ENCODE peak calls at places on chromosomes 6 and 20, in four cellular contexts. One of them, this sample, is unnamed.

GRCh38 chr20:23136893-23137745 is 51.0 kb upstream of the CD93 start:
- DNase-seq in mesendoderm: peak
- DNase-seq in IMR-90: no peak
- DNase-seq in H1: no peak
- DNase-seq in this sample: no peak

GRCh38 chr6:39961178-39961577 is 26.9 kb upstream of the MOCS1 start:
- DNase-seq in mesendoderm: no peak
- DNase-seq in IMR-90: peak
- DNase-seq in H1: no peak
- DNase-seq in this sample: no peak

GRCh38 chr6:44263357-44264100 is 1.8 kb downstream of the NFKBIE start:
- DNase-seq in mesendoderm: no peak
- DNase-seq in IMR-90: peak
- DNase-seq in H1: no peak
- DNase-seq in this sample: no peak

GRCh38 chr6:169145991-169146501 is 107.6 kb downstream of the THBS2 start:
- DNase-seq in mesendoderm: no peak
- DNase-seq in IMR-90: peak
- DNase-seq in H1: no peak
- DNase-seq in this sample: no peak

GRCh38 chr6:135537782-135538301 is 40.3 kb upstream of the AHI1 start:
- DNase-seq in mesendoderm: peak
- DNase-seq in IMR-90: peak
- DNase-seq in H1: no peak
- DNase-seq in this sample: no peak

GRCh38 chr20:22805219-22805618 is 220.8 kb upstream of the FOXA2 start:
- DNase-seq in mesendoderm: peak
- DNase-seq in IMR-90: peak
- DNase-seq in H1: no peak
- DNase-seq in this sample: peak

GRCh38 chr6:12102350-12102749 is 90.2 kb downstream of the HIVEP1 start:
- DNase-seq in mesendoderm: no peak
- DNase-seq in IMR-90: no peak
- DNase-seq in H1: no peak
- DNase-seq in this sample: no peak

GRCh38 chr6:33896391-33897192 is 92.8 kb upstream of the MLN start:
- DNase-seq in mesendoderm: no peak
- DNase-seq in IMR-90: peak
- DNase-seq in H1: no peak
- DNase-seq in this sample: no peak

GRCh38 chr6:158376650-158377081 is 64.4 kb downstream of the TULP4 start:
- DNase-seq in mesendoderm: no peak
- DNase-seq in IMR-90: peak
- DNase-seq in H1: no peak
- DNase-seq in this sample: no peak

GRCh38 chr20:53036992-53037391 is 64.8 kb downstream of the TSHZ2 start:
- DNase-seq in mesendoderm: no peak
- DNase-seq in IMR-90: no peak
- DNase-seq in H1: no peak
- DNase-seq in this sample: no peak

GRCh38 chr6:36907781-36908180 is 22.0 kb downstream of the C6orf89 start:
- DNase-seq in mesendoderm: no peak
- DNase-seq in IMR-90: peak
- DNase-seq in H1: no peak
- DNase-seq in this sample: no peak

GRCh38 chr6:126172151-126172550 is 167.8 kb upstream of the CENPW start:
- DNase-seq in mesendoderm: no peak
- DNase-seq in IMR-90: no peak
- DNase-seq in H1: no peak
- DNase-seq in this sample: no peak

GRCh38 chr20:10524034-10524476 is 89.0 kb downstream of the SLX4IP start:
- DNase-seq in mesendoderm: peak
- DNase-seq in IMR-90: peak
- DNase-seq in H1: peak
- DNase-seq in this sample: peak

GRCh38 chr6:12957321-12958051 is 240.9 kb downstream of the PHACTR1 start:
- DNase-seq in mesendoderm: peak
- DNase-seq in IMR-90: peak
- DNase-seq in H1: peak
- DNase-seq in this sample: peak

GRCh38 chr6:713351-713750 is 20.4 kb upstream of the EXOC2 start:
- DNase-seq in mesendoderm: no peak
- DNase-seq in IMR-90: peak
- DNase-seq in H1: no peak
- DNase-seq in this sample: no peak

GRCh38 chr6:135586844-135587243 is 89.3 kb upstream of the AHI1 start:
- DNase-seq in mesendoderm: no peak
- DNase-seq in IMR-90: peak
- DNase-seq in H1: no peak
- DNase-seq in this sample: no peak

GRCh38 chr20:2236266-2236665 is 59.5 kb upstream of the TGM3 start:
- DNase-seq in mesendoderm: no peak
- DNase-seq in IMR-90: peak
- DNase-seq in H1: no peak
- DNase-seq in this sample: no peak

GRCh38 chr20:35992713-35993335 is 24.4 kb downstream of the CNBD2 start:
- DNase-seq in mesendoderm: peak
- DNase-seq in IMR-90: peak
- DNase-seq in H1: no peak
- DNase-seq in this sample: peak

GRCh38 chr6:89375902-89376301 is 23.4 kb upstream of the UBE2J1 start:
- DNase-seq in mesendoderm: no peak
- DNase-seq in IMR-90: no peak
- DNase-seq in H1: no peak
- DNase-seq in this sample: no peak

GRCh38 chr20:40279390-40279789 is 409.6 kb downstream of the MAFB start:
- DNase-seq in mesendoderm: peak
- DNase-seq in IMR-90: peak
- DNase-seq in H1: no peak
- DNase-seq in this sample: no peak

GRCh38 chr20:14960837-14961236 is 623.4 kb upstream of the FLRT3 start:
- DNase-seq in mesendoderm: no peak
- DNase-seq in IMR-90: no peak
- DNase-seq in H1: no peak
- DNase-seq in this sample: no peak

GRCh38 chr20:51335329-51335841 is 207.1 kb downstream of the NFATC2 start:
- DNase-seq in mesendoderm: peak
- DNase-seq in IMR-90: peak
- DNase-seq in H1: no peak
- DNase-seq in this sample: no peak

GRCh38 chr6:125952764-125953501 is 3.6 kb upstream of the HINT3 start:
- DNase-seq in mesendoderm: peak
- DNase-seq in IMR-90: peak
- DNase-seq in H1: peak
- DNase-seq in this sample: peak

GRCh38 chr6:149861603-149862423 is 2.3 kb downstream of the LRP11 start:
- DNase-seq in mesendoderm: no peak
- DNase-seq in IMR-90: peak
- DNase-seq in H1: no peak
- DNase-seq in this sample: no peak
- H3K56ac ChIP-seq in mesendoderm: no peak
- H3K56ac ChIP-seq in IMR-90: peak
- H3K56ac ChIP-seq in H1: no peak
- H3K56ac ChIP-seq in this sample: no peak

GRCh38 chr6:35582315-35582714 is 69.6 kb upstream of the TULP1 start:
- DNase-seq in mesendoderm: no peak
- DNase-seq in IMR-90: no peak
- DNase-seq in H1: no peak
- DNase-seq in this sample: no peak
- H3K56ac ChIP-seq in mesendoderm: no peak
- H3K56ac ChIP-seq in IMR-90: no peak
- H3K56ac ChIP-seq in H1: no peak
- H3K56ac ChIP-seq in this sample: no peak

GRCh38 chr6:16346831-16347230 is 108.4 kb downstream of the GMPR start:
- DNase-seq in mesendoderm: no peak
- DNase-seq in IMR-90: no peak
- DNase-seq in H1: no peak
- DNase-seq in this sample: no peak

GRCh38 chr6:16343593-16343992 is 105.2 kb downstream of the GMPR start:
- DNase-seq in mesendoderm: no peak
- DNase-seq in IMR-90: no peak
- DNase-seq in H1: no peak
- DNase-seq in this sample: no peak

GRCh38 chr6:16345449-16346330 is 107.3 kb downstream of the GMPR start:
- DNase-seq in mesendoderm: peak
- DNase-seq in IMR-90: peak
- DNase-seq in H1: no peak
- DNase-seq in this sample: no peak

GRCh38 chr6:16339263-16339587 is 100.8 kb downstream of the GMPR start:
- DNase-seq in mesendoderm: no peak
- DNase-seq in IMR-90: no peak
- DNase-seq in H1: no peak
- DNase-seq in this sample: no peak

GRCh38 chr6:16344756-16345155 is 106.4 kb downstream of the GMPR start:
- DNase-seq in mesendoderm: no peak
- DNase-seq in IMR-90: peak
- DNase-seq in H1: no peak
- DNase-seq in this sample: no peak
- H3K56ac ChIP-seq in mesendoderm: no peak
- H3K56ac ChIP-seq in IMR-90: no peak
- H3K56ac ChIP-seq in H1: no peak
- H3K56ac ChIP-seq in this sample: no peak

DNA sequence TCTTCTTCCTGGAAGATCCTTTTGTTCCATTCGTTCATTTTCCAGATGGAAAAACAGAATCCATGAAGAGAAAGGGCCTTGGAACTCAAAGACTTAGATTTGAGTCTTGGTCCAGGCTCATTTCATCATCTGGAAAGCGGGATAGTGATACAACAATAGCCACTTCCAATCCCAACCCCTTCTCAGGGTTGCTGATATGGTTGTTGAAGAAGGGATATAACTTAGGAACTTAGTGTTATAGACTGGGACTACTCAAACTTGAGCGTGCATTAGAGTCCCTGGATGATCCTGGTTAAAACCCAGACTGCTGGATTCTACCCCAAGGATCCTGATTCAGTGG is 1.3 kb downstream of the GDAP1L1 start:
- DNase-seq in mesendoderm: no peak
- DNase-seq in IMR-90: no peak
- DNase-seq in H1: no peak
- DNase-seq in this sample: no peak
- H3K56ac ChIP-seq in mesendoderm: no peak
- H3K56ac ChIP-seq in IMR-90: no peak
- H3K56ac ChIP-seq in H1: no peak
- H3K56ac ChIP-seq in this sample: no peak

GRCh38 chr6:24644377-24644776 is 1.6 kb downstream of the KIAA0319 start:
- DNase-seq in mesendoderm: no peak
- DNase-seq in IMR-90: no peak
- DNase-seq in H1: no peak
- DNase-seq in this sample: no peak
- H3K56ac ChIP-seq in mesendoderm: no peak
- H3K56ac ChIP-seq in IMR-90: no peak
- H3K56ac ChIP-seq in H1: no peak
- H3K56ac ChIP-seq in this sample: no peak

DNA sequence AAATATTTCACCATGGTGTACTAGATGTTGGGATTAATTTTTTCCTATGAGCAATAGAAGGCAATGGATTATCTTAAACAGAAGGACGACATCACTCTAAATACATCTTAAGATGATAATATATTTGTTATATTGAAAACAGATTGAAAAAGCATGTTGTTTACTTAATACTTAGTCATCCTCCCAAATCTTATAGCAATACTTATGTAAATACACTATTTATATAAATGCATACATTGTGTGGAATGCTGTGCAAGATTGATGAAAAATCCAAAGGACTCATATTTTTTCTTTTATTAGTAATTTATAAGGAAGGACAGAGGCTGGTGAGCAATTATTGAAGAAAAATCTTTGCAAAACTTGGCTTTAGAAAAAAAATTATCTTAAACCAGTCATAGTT is 593.5 kb downstream of the MMUT start:
- DNase-seq in mesendoderm: no peak
- DNase-seq in IMR-90: no peak
- DNase-seq in H1: no peak
- DNase-seq in this sample: no peak
- H3K56ac ChIP-seq in mesendoderm: no peak
- H3K56ac ChIP-seq in IMR-90: no peak
- H3K56ac ChIP-seq in H1: no peak
- H3K56ac ChIP-seq in this sample: no peak

GRCh38 chr20:4252005-4252404 is 236.6 kb upstream of the RNF24 start:
- DNase-seq in mesendoderm: no peak
- DNase-seq in IMR-90: no peak
- DNase-seq in H1: no peak
- DNase-seq in this sample: no peak
- H3K56ac ChIP-seq in mesendoderm: no peak
- H3K56ac ChIP-seq in IMR-90: no peak
- H3K56ac ChIP-seq in H1: no peak
- H3K56ac ChIP-seq in this sample: no peak

DNA sequence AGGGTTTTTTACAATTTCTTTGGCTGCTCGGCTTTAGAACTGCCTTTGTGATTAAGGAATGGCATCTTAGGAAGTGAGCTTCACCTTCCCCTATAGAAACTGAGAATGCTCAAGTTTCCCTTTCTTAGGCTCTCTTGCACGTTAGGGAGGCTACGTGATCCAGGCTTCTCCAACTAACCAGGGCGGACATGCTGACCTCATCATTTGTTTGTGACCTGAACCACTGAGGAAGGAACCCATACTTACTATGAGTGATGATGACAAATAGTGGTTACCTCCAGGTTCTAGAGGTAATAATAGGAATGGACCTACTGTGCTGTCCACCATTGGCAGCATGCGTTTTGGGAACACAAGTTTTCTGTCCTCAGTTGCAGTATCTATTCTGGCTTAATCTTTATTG is 645.8 kb downstream of the C6orf118 start:
- DNase-seq in mesendoderm: no peak
- DNase-seq in IMR-90: no peak
- DNase-seq in H1: no peak
- DNase-seq in this sample: no peak
- H3K56ac ChIP-seq in mesendoderm: no peak
- H3K56ac ChIP-seq in IMR-90: no peak
- H3K56ac ChIP-seq in H1: no peak
- H3K56ac ChIP-seq in this sample: no peak